ENCODE peak calls at places on chromosome 11, in seven cellular contexts. U is stimulated activated CD4-positive, alpha-beta T cell treated with anti-CD3 and anti-CD28 coated beads, Interleukin-4, amount 100 ng/mL, for 48 hours; M is transverse colon; Z is AG09319; K is stimulated activated CD8-positive, alpha-beta memory T cell treated with anti-CD3 and anti-CD28 coated beads, Interleukin-7, amount 100 ng/mL, for 24 hours; T is GM12892; I is activated T-cell treated with anti-CD3 and anti-CD28 coated beads, Interleukin-2, amount 50 U/mL, for 1 hour. D is an unnamed sample.

GRCh38 chr11:8707541-8708270 is 25.1 kb downstream of the RPL27A start:
- DNase-seq in U (no peak), M (peak; percentile 57), K (no peak), I (no peak), Z (no peak), T (no peak), D (peak; percentile 87)

GRCh38 chr11:2578006-2578933 is 121.5 kb downstream of the KCNQ1OT1 start:
- DNase-seq in I (peak; percentile 16), M (peak; percentile 8), K (no peak), U (no peak), Z (no peak), T (no peak), D (peak; percentile 22)

GRCh38 chr11:95937358-95937757 is 13.5 kb upstream of the MTMR2 start:
- DNase-seq in I (no peak), U (no peak), T (no peak), M (no peak), Z (no peak), K (no peak), D (no peak)

GRCh38 chr11:116835042-116835772 is 2.2 kb downstream of the APOA1 start:
- DNase-seq in Z (no peak), M (no peak), U (no peak), I (no peak), K (no peak), T (no peak), D (no peak)

GRCh38 chr11:20529757-20530156 is 69.7 kb upstream of the SLC6A5 start:
- DNase-seq in T (no peak), Z (no peak), K (no peak), U (no peak), I (no peak), M (no peak), D (no peak)

GRCh38 chr11:61870429-61871039 is 20.8 kb downstream of the FADS3 start:
- DNase-seq in Z (no peak), M (no peak), K (no peak), I (no peak), T (no peak), U (no peak), D (no peak)

GRCh38 chr11:85517272-85517671 is 109.9 kb downstream of the DLG2 start:
- DNase-seq in K (no peak), M (no peak), Z (no peak), T (no peak), I (no peak), U (no peak), D (no peak)

GRCh38 chr11:2775626-2776350 is 76.0 kb upstream of the KCNQ1OT1 start:
- DNase-seq in M (no peak), Z (no peak), I (peak; percentile 10), U (no peak), T (no peak), K (no peak), D (no peak)

GRCh38 chr11:69493931-69494821 is 12.7 kb downstream of the LINC01488 start:
- DNase-seq in K (no peak), M (no peak), U (no peak), I (no peak), Z (no peak), T (no peak), D (no peak)

GRCh38 chr11:7592706-7593105 is 78.9 kb downstream of the PPFIBP2 start:
- DNase-seq in Z (peak; percentile 82), M (no peak), I (no peak), T (no peak), U (no peak), K (no peak), D (no peak)

GRCh38 chr11:11152877-11153276 is 200.2 kb downstream of the CSNK2A3 start:
- DNase-seq in K (no peak), I (no peak), U (no peak), Z (no peak), M (no peak), T (no peak), D (no peak)

GRCh38 chr11:113014731-113015455 is 53.7 kb downstream of the NCAM1 start:
- DNase-seq in K (no peak), U (no peak), Z (no peak), I (no peak), T (no peak), M (peak; percentile 20), D (peak; percentile 32)

GRCh38 chr11:65471410-65471762 is 27.5 kb upstream of the MALAT1 start:
- DNase-seq in K (no peak), T (peak; percentile 43), U (no peak), I (peak; percentile 46), Z (no peak), M (peak; percentile 78), D (peak; percentile 82)

GRCh38 chr11:90908074-90908473 is 685.2 kb upstream of the CHORDC1 start:
- DNase-seq in Z (no peak), U (no peak), K (no peak), T (no peak), I (no peak), M (no peak), D (no peak)

GRCh38 chr11:117830072-117830471 is 5.5 kb upstream of the FXYD2 start:
- DNase-seq in M (no peak), T (no peak), Z (no peak), U (no peak), I (no peak), K (no peak), D (no peak)

GRCh38 chr11:71078482-71078881 is 173.9 kb downstream of the SHANK2 start:
- DNase-seq in K (no peak), T (no peak), M (no peak), I (no peak), Z (no peak), U (no peak), D (no peak)

GRCh38 chr11:36162909-36163434 is 126.3 kb downstream of the COMMD9 start:
- DNase-seq in U (no peak), Z (no peak), M (no peak), K (no peak), I (no peak), T (no peak), D (peak; percentile 30)

GRCh38 chr11:6618117-6619020 is 853 bp downstream of the TPP1 start:
- DNase-seq in Z (peak; percentile 41), I (peak; percentile 60), K (no peak), M (peak; percentile 49), T (no peak), U (no peak), D (peak; percentile 89)

GRCh38 chr11:20125927-20126326 is 34.3 kb downstream of the DBX1 start:
- DNase-seq in U (no peak), K (no peak), T (no peak), I (no peak), Z (no peak), M (no peak), D (peak; percentile 80)

GRCh38 chr11:27557223-27557622 is 50.7 kb upstream of the LIN7C start:
- DNase-seq in Z (no peak), M (no peak), T (no peak), U (no peak), I (no peak), K (no peak), D (peak; percentile 28)

GRCh38 chr11:98568011-98568410 is 452.7 kb upstream of the CNTN5 start:
- DNase-seq in I (no peak), Z (no peak), U (no peak), M (no peak), T (no peak), K (no peak), D (no peak)

GRCh38 chr11:94767701-94768601 is at the start of gene AMOTL1:
- DNase-seq in I (peak; percentile 22), Z (peak; percentile 58), T (no peak), M (peak; percentile 75), U (no peak), K (no peak), D (peak; percentile 96)

D was measured in astrocyte of the hippocampus.